ENCODE peak calls at places on chromosomes 3 and 15, in six cellular contexts. One of them, this sample, is unnamed. For H3K27me3, the result is how much of the 10 kb centered on the place peaks cover.

GRCh38 chr3:159785276-159785675 is 203.4 kb upstream of the IL12A start:
- DNase-seq in astrocyte: no peak
- DNase-seq in thyroid gland: no peak
- DNase-seq in uterus: no peak
- DNase-seq in GM23338: no peak
- DNase-seq in colonic mucosa: no peak
- DNase-seq in this sample: no peak

GRCh38 chr15:66017009-66017408 is 147.7 kb downstream of the RAB11A start:
- DNase-seq in colonic mucosa: no peak
- DNase-seq in thyroid gland: no peak
- DNase-seq in GM23338: no peak
- DNase-seq in astrocyte: no peak
- DNase-seq in uterus: no peak
- DNase-seq in this sample: no peak

GRCh38 chr3:143283432-143284128 is 164.0 kb downstream of the CHST2 start:
- DNase-seq in astrocyte: peak
- DNase-seq in uterus: no peak
- DNase-seq in colonic mucosa: no peak
- DNase-seq in GM23338: no peak
- DNase-seq in thyroid gland: no peak
- DNase-seq in this sample: no peak

GRCh38 chr3:26984601-26985000 is 362.0 kb downstream of the LRRC3B start:
- DNase-seq in uterus: no peak
- DNase-seq in thyroid gland: no peak
- DNase-seq in GM23338: no peak
- DNase-seq in astrocyte: no peak
- DNase-seq in colonic mucosa: no peak
- DNase-seq in this sample: no peak

GRCh38 chr15:93333826-93334225 is 244.8 kb upstream of the RGMA start:
- DNase-seq in uterus: no peak
- DNase-seq in astrocyte: no peak
- DNase-seq in thyroid gland: no peak
- DNase-seq in colonic mucosa: no peak
- DNase-seq in GM23338: peak
- DNase-seq in this sample: no peak

GRCh38 chr15:64507293-64507802 is 47.0 kb downstream of the ZNF609 start:
- DNase-seq in uterus: peak
- DNase-seq in colonic mucosa: peak
- DNase-seq in GM23338: no peak
- DNase-seq in thyroid gland: peak
- DNase-seq in astrocyte: peak
- DNase-seq in this sample: peak

GRCh38 chr15:88258021-88258641 is 1.6 kb upstream of the NTRK3 start:
- DNase-seq in GM23338: peak
- DNase-seq in colonic mucosa: no peak
- DNase-seq in thyroid gland: peak
- DNase-seq in uterus: no peak
- DNase-seq in astrocyte: no peak
- DNase-seq in this sample: no peak

GRCh38 chr3:149325581-149325980 is 7.9 kb downstream of the TM4SF18 start:
- DNase-seq in thyroid gland: no peak
- DNase-seq in astrocyte: no peak
- DNase-seq in GM23338: no peak
- DNase-seq in colonic mucosa: no peak
- DNase-seq in uterus: no peak
- DNase-seq in this sample: no peak

GRCh38 chr15:89751748-89752147 is 699 bp upstream of the MESP1 start:
- DNase-seq in uterus: no peak
- DNase-seq in astrocyte: no peak
- DNase-seq in colonic mucosa: no peak
- DNase-seq in thyroid gland: peak
- DNase-seq in GM23338: no peak
- DNase-seq in this sample: peak

GRCh38 chr3:136068708-136069107 is 103.2 kb downstream of the PPP2R3A start:
- DNase-seq in astrocyte: peak
- DNase-seq in colonic mucosa: no peak
- DNase-seq in GM23338: no peak
- DNase-seq in thyroid gland: no peak
- DNase-seq in uterus: no peak
- DNase-seq in this sample: no peak

GRCh38 chr3:48991851-48992545 is 2.0 kb downstream of the P4HTM start:
- DNase-seq in GM23338: no peak
- DNase-seq in colonic mucosa: no peak
- DNase-seq in uterus: no peak
- DNase-seq in thyroid gland: no peak
- DNase-seq in astrocyte: no peak
- DNase-seq in this sample: no peak

GRCh38 chr3:124429129-124429815 is 301.0 kb upstream of the UMPS start:
- DNase-seq in uterus: no peak
- DNase-seq in thyroid gland: no peak
- DNase-seq in GM23338: no peak
- DNase-seq in astrocyte: peak
- DNase-seq in colonic mucosa: no peak
- DNase-seq in this sample: no peak

GRCh38 chr15:65558336-65558735 is 28.1 kb downstream of the HACD3 start:
- DNase-seq in astrocyte: peak
- DNase-seq in thyroid gland: no peak
- DNase-seq in GM23338: no peak
- DNase-seq in colonic mucosa: no peak
- DNase-seq in uterus: no peak
- DNase-seq in this sample: no peak

GRCh38 chr3:73094127-73094526 is 32.7 kb downstream of the EBLN2 start:
- DNase-seq in astrocyte: no peak
- DNase-seq in thyroid gland: no peak
- DNase-seq in uterus: no peak
- DNase-seq in GM23338: peak
- DNase-seq in colonic mucosa: no peak
- DNase-seq in this sample: no peak

GRCh38 chr3:122642935-122643334 is 37.7 kb upstream of the PARP14 start:
- DNase-seq in GM23338: no peak
- DNase-seq in thyroid gland: no peak
- DNase-seq in uterus: no peak
- DNase-seq in astrocyte: no peak
- DNase-seq in colonic mucosa: no peak
- DNase-seq in this sample: no peak

GRCh38 chr3:117600666-117601065 is 891.1 kb downstream of the TUSC7 start:
- DNase-seq in uterus: no peak
- DNase-seq in colonic mucosa: no peak
- DNase-seq in GM23338: no peak
- DNase-seq in thyroid gland: no peak
- DNase-seq in astrocyte: peak
- DNase-seq in this sample: no peak

GRCh38 chr15:49439678-49440375 is 16.8 kb downstream of the FGF7 start:
- DNase-seq in astrocyte: peak
- DNase-seq in thyroid gland: no peak
- DNase-seq in uterus: no peak
- DNase-seq in GM23338: no peak
- DNase-seq in colonic mucosa: no peak
- DNase-seq in this sample: no peak

GRCh38 chr3:168073842-168074311 is 21.8 kb downstream of the GOLIM4 start:
- DNase-seq in astrocyte: no peak
- DNase-seq in thyroid gland: no peak
- DNase-seq in uterus: no peak
- DNase-seq in GM23338: no peak
- DNase-seq in colonic mucosa: no peak
- DNase-seq in this sample: no peak

GRCh38 chr3:149702691-149703426 is 45.0 kb upstream of the WWTR1 start:
- DNase-seq in colonic mucosa: no peak
- DNase-seq in astrocyte: peak
- DNase-seq in uterus: peak
- DNase-seq in thyroid gland: no peak
- DNase-seq in GM23338: no peak
- DNase-seq in this sample: no peak

GRCh38 chr15:95910643-95911212 is 419.8 kb upstream of the NR2F2 start:
- DNase-seq in colonic mucosa: no peak
- DNase-seq in thyroid gland: no peak
- DNase-seq in astrocyte: no peak
- DNase-seq in uterus: no peak
- DNase-seq in GM23338: peak
- DNase-seq in this sample: no peak

GRCh38 chr15:43204016-43204901 is 16.6 kb downstream of the EPB42 start:
- DNase-seq in GM23338: peak
- DNase-seq in uterus: no peak
- DNase-seq in astrocyte: peak
- DNase-seq in colonic mucosa: peak
- DNase-seq in thyroid gland: peak
- DNase-seq in this sample: no peak

GRCh38 chr3:132543016-132543739 is 53.9 kb upstream of the ACKR4 start:
- DNase-seq in astrocyte: peak
- DNase-seq in GM23338: no peak
- DNase-seq in uterus: no peak
- DNase-seq in colonic mucosa: no peak
- DNase-seq in thyroid gland: no peak
- DNase-seq in this sample: no peak

GRCh38 chr3:184603156-184604030 is 41.8 kb downstream of the EPHB3 start:
- DNase-seq in colonic mucosa: no peak
- DNase-seq in thyroid gland: no peak
- DNase-seq in astrocyte: peak
- DNase-seq in uterus: no peak
- DNase-seq in GM23338: no peak
- DNase-seq in this sample: no peak

GRCh38 chr3:184604956-184605290 is 43.3 kb downstream of the EPHB3 start:
- DNase-seq in thyroid gland: no peak
- DNase-seq in colonic mucosa: no peak
- DNase-seq in GM23338: no peak
- DNase-seq in astrocyte: no peak
- DNase-seq in uterus: no peak
- DNase-seq in this sample: no peak

GRCh38 chr3:184601576-184602405 is 40.2 kb downstream of the EPHB3 start:
- DNase-seq in astrocyte: no peak
- DNase-seq in colonic mucosa: no peak
- DNase-seq in thyroid gland: no peak
- DNase-seq in uterus: no peak
- DNase-seq in GM23338: no peak
- DNase-seq in this sample: no peak

GRCh38 chr3:184602406-184603155 is 41.0 kb downstream of the EPHB3 start:
- DNase-seq in colonic mucosa: no peak
- DNase-seq in GM23338: peak
- DNase-seq in thyroid gland: no peak
- DNase-seq in astrocyte: no peak
- DNase-seq in uterus: no peak
- DNase-seq in this sample: no peak

DNA sequence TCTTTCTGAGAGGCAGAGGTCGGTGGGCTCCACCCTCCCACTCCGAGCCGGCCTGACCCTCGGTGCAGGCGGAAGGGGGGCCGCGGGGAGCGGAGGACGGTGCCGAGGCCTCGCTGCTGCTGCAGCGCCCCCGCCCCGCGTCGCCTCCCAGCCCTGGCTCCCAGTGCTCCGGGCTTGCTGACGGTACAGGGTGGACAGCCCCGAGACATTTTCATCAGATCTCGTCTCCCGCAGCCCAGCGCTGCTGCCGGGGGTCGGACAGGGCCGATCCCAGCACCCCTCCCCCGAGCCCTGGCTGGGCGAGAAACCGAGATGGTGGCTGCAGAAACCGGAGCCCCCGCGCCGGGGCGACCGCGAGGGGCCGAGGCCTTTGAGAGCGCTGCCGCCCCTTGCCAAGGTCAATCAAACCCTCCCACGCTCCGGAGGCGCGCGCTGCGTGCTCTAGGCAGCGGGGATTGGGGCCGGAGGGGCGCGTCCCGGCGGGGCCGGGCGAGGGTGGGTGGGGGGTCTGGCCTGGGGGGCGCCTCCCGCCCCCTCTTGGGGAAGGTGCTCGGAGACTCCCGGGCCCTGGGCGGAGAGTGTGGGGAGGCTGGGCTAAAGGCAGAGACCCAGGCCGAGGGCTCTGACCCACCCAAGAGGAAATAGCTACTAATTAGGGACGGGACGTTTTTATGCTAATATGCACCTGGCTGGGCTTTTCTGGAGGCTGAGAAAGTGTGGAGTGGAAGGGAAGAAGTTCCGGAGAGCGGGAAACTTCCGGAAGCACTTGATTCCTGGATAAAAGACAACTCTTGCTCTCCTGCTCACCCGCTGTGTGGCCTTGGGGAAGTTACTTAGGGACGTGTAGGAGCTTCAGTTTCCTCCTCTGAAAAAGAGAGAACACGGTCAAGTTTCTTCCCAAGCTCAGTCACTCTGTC is 42.7 kb downstream of the EPHB3 start:
- DNase-seq in astrocyte: no peak
- DNase-seq in GM23338: peak
- DNase-seq in uterus: no peak
- DNase-seq in thyroid gland: no peak
- DNase-seq in colonic mucosa: no peak
- DNase-seq in this sample: no peak
- H3K27me3 ChIP-seq in astrocyte: under half
- H3K27me3 ChIP-seq in GM23338: half or more
- H3K27me3 ChIP-seq in uterus: under half
- H3K27me3 ChIP-seq in thyroid gland: under half
- H3K27me3 ChIP-seq in colonic mucosa: under half
- H3K27me3 ChIP-seq in this sample: under half

DNA sequence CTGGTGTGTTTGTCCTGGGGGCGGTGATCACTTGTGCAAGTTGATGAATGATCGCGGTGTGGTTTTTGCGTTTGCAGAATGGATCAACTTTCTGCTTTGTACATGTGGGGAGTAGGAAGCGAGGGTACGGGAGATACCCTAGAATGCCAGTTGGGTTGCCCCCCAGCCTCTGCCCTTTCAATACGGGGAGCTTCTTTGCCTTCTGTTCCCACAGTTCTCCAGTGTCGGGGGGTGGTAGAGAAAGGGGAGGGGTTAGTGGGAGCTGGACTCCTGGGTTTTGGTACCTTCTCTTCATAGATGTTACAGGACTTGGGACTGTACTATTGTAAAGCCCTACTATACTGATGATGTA is 3.2 kb downstream of the BBX start:
- DNase-seq in uterus: no peak
- DNase-seq in GM23338: no peak
- DNase-seq in colonic mucosa: no peak
- DNase-seq in thyroid gland: no peak
- DNase-seq in astrocyte: no peak
- DNase-seq in this sample: no peak
- H3K27ac ChIP-seq in uterus: no peak
- H3K27ac ChIP-seq in GM23338: no peak
- H3K27ac ChIP-seq in colonic mucosa: no peak
- H3K27ac ChIP-seq in thyroid gland: peak
- H3K27ac ChIP-seq in astrocyte: peak
- H3K27ac ChIP-seq in this sample: peak

GRCh38 chr3:134992586-134992985 is 197.5 kb downstream of the EPHB1 start:
- DNase-seq in uterus: no peak
- DNase-seq in colonic mucosa: no peak
- DNase-seq in thyroid gland: no peak
- DNase-seq in GM23338: no peak
- DNase-seq in astrocyte: no peak
- DNase-seq in this sample: no peak
- H3K27me3 ChIP-seq in uterus: under half
- H3K27me3 ChIP-seq in colonic mucosa: under half
- H3K27me3 ChIP-seq in thyroid gland: under half
- H3K27me3 ChIP-seq in GM23338: under half
- H3K27me3 ChIP-seq in astrocyte: under half
- H3K27me3 ChIP-seq in this sample: under half

GRCh38 chr3:182364723-182365650 is 428.3 kb upstream of the ATP11B start:
- DNase-seq in thyroid gland: no peak
- DNase-seq in colonic mucosa: no peak
- DNase-seq in GM23338: no peak
- DNase-seq in uterus: no peak
- DNase-seq in astrocyte: peak
- DNase-seq in this sample: no peak
- H3K27ac ChIP-seq in thyroid gland: no peak
- H3K27ac ChIP-seq in colonic mucosa: no peak
- H3K27ac ChIP-seq in GM23338: no peak
- H3K27ac ChIP-seq in uterus: no peak
- H3K27ac ChIP-seq in astrocyte: peak
- H3K27ac ChIP-seq in this sample: no peak

This sample was measured in lung.